ENCODE peak calls at places on chromosomes 11 and 22, in four cellular contexts. C, T, D and X are unnamed samples.
A peak's percentile ranks its signal among the peaks of the same experiment; 100 is the strongest.

GRCh38 chr11:20161923-20162322 is 1.6 kb upstream of the DBX1 start:
- DNase-seq in C (no peak), T (no peak), D (no peak), X (no peak)

GRCh38 chr11:71240865-71241691 is 11.3 kb downstream of the SHANK2 start:
- DNase-seq in C (peak; percentile 56), T (peak; percentile 57), D (no peak), X (peak; percentile 59)

GRCh38 chr22:20431520-20432237 is 5.9 kb downstream of the SCARF2 start:
- DNase-seq in C (no peak), T (no peak), D (no peak), X (no peak)

GRCh38 chr11:108580645-108581044 is 12.9 kb downstream of the EXPH5 start:
- DNase-seq in C (no peak), T (no peak), D (no peak), X (no peak)

GRCh38 chr11:88310246-88310645 is 27.3 kb downstream of the CTSC start:
- DNase-seq in C (peak; percentile 65), T (no peak), D (no peak), X (no peak)

GRCh38 chr22:36439481-36440271 is 41.8 kb downstream of the TXN2 start:
- DNase-seq in C (peak; percentile 98), T (no peak), D (peak; percentile 61), X (peak; percentile 86)

GRCh38 chr11:63829823-63830489 is 9.0 kb upstream of the MARK2 start:
- DNase-seq in C (peak; percentile 34), T (no peak), D (no peak), X (no peak)

GRCh38 chr22:28799834-28800307 is 498 bp downstream of the XBP1 start:
- DNase-seq in C (peak; percentile 55), T (peak; percentile 72), D (peak; percentile 83), X (peak; percentile 1)

GRCh38 chr11:6693342-6694228 is 10.4 kb upstream of the MRPL17 start:
- DNase-seq in C (peak; percentile 91), T (no peak), D (no peak), X (peak; percentile 42)

GRCh38 chr11:36153581-36153980 is 135.6 kb downstream of the COMMD9 start:
- DNase-seq in C (no peak), T (no peak), D (no peak), X (no peak)

GRCh38 chr11:36157151-36157519 is 132.1 kb downstream of the COMMD9 start:
- DNase-seq in C (no peak), T (no peak), D (no peak), X (no peak)

GRCh38 chr11:36156486-36157150 is 132.6 kb downstream of the COMMD9 start:
- DNase-seq in C (peak; percentile 47), T (no peak), D (no peak), X (no peak)

GRCh38 chr11:36155301-36155700 is 133.9 kb downstream of the COMMD9 start:
- DNase-seq in C (no peak), T (no peak), D (no peak), X (no peak)

DNA sequence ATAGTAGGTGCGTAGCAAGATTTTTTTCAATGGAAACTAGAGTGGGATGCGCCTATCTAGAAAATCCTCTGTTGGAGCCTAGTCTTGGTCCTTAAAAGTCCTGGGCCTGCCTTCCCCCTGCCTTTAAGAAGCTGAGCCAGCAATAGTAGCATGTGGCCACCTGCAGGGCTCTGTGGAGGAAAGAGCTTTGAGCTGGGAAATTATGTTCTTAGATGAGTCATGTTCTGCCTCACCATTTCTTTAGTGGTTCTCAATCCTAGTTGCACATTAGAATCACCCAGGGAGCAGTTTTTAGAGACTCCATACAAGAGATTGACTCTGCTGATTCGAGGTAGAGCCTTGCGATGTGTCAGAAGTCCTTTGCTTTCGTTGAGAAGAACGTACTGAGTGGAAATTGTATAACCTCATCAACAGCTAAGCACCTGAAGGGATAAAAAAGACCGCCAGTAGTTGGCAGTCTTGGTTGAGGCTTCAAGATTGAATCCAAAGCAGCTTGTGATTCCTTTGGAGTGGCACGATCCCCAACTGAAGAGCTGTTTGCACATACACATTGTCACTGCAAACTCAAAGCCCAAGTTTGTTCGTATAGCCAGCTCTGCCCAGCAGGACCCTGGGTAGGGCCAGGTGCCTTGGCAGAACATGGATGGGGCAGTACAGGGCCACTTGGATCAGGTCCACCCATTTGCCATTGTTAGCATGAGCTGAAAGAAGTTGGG is 133.3 kb downstream of the COMMD9 start:
- DNase-seq in C (no peak), T (no peak), D (no peak), X (no peak)
- TF ChIP-seq CTCF in C (no peak), T (no peak), D (no peak), X (no peak)

GRCh38 chr11:117000039-117000740 is 98.0 kb downstream of the SIK3 start:
- DNase-seq in C (no peak), T (no peak), D (no peak), X (no peak)

GRCh38 chr11:117000741-117001096 is 97.5 kb downstream of the SIK3 start:
- DNase-seq in C (peak; percentile 27), T (no peak), D (no peak), X (no peak)

GRCh38 chr11:117005758-117006157 is 92.5 kb downstream of the SIK3 start:
- DNase-seq in C (no peak), T (no peak), D (no peak), X (no peak)

DNA sequence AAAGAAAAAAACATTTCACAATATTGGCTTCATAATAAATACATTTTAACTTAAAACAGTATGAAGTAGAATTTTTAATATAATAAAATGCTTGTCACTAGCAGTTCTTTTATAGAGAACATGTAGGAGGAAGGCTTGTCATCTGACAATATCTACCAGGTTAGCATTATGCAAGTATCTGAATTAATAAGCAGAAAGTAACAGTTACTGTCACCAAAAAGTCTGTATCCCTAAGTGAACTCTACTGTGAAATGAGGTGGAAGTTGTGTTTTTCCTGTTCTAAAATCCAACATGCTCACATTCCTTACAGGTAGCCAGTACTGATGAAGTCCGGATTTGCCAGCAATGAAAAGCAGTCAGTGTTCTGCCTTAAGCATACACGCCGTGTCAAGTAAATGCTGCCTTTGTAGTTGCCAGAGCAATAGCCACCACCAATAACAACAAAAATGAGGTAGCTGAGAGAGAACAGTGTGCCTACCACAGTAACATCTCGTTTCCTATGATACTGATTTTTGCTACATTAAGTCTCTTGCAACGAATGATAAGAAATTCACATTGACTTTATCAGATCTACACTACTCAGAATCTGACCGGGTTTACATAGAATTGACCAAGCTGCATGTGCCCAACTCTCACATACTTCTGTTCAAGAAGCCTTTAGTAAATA is 95.5 kb downstream of the SIK3 start:
- DNase-seq in C (no peak), T (no peak), D (no peak), X (no peak)
- TF ChIP-seq CTCF in C (no peak), T (no peak), D (no peak), X (no peak)

GRCh38 chr11:2901854-2902783 is 16.5 kb upstream of the CDKN1C start:
- DNase-seq in C (peak; percentile 87), T (peak; percentile 97), D (peak; percentile 98), X (peak; percentile 58)

GRCh38 chr11:2904153-2905052 is 18.8 kb upstream of the CDKN1C start:
- DNase-seq in C (no peak), T (peak; percentile 72), D (peak; percentile 96), X (no peak)

GRCh38 chr11:2903672-2904011 is 18.1 kb upstream of the CDKN1C start:
- DNase-seq in C (no peak), T (no peak), D (peak; percentile 82), X (no peak)

GRCh38 chr11:2901196-2901796 is 15.7 kb upstream of the CDKN1C start:
- DNase-seq in C (no peak), T (no peak), D (no peak), X (no peak)

DNA sequence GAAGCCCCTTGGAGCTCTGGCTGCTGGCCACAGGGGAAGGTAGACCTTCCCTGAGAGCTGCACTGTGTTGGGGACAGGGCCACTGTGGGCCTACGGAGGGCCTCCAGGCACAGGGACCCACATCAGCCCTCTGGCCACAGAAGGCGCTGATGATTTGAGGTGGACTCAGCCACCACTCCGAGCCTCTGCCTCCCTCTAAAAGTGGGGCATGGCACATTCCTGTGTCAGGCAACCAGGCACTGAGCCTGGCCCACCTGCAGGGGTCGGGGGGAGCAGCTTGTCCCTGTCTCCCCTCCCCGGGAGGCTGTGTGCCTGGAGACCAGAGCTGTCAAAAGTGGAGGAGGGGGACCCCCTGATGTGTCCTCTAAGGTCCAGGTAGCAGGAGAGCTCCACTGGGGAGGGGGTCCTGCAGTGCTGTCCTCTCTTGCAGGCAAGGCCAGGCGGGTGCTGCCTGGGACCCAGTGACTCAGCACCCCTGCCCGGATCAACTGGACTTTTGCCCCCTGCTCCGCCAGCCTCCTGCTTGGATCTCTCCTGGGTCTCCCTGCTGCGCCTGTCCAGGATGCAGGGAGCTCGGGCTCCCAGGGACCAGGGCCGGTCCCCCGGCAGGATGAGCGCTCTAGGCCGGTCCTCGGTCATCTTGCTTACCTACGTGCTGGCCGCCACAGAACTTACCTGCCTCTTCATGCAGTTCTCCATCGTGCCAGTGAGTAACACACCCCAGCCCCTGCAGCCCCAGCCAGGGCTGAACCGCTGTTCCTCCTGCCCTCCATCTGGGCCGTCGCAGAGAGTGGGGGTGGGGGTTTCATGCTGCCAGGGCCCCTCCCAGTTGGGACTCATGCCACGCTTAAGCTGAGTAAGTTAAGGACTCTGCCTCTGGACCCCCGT is 17.5 kb upstream of the CDKN1C start:
- DNase-seq in C (no peak), T (peak; percentile 66), D (peak; percentile 81), X (no peak)
- TF ChIP-seq CTCF in C (no peak), T (no peak), D (no peak), X (peak; percentile 0)

GRCh38 chr11:116513894-116514293 is 258.9 kb downstream of the BUD13 start:
- DNase-seq in C (peak; percentile 18), T (no peak), D (peak; percentile 69), X (no peak)
- TF ChIP-seq CTCF in C (peak; percentile 12), T (no peak), D (no peak), X (peak; percentile 42)

DNA sequence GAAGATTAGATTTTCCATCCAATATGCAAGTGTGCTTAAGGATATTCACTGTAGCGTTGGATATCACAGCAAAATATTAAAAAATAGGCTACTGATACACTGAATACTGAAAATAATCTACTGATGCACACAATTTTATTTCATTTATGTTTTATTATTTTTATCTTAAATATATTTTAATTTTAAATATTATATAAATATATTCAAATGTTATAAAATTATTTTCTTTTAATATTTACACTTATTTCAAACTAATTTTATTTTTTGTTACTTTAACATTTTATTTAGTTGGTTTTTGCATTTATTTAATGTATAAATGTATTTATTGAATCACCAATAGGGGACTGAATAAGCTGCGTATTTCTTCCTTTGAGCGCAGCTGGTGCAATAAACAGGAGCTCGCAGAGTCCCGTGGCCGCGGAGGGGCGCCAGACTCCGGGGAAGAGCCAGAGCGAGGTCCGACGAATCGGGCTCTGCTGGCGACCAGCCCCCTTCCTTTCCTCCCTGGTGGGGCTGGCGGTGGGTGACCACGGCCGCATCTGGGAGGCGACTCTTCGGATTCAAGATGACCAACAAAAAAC is 12.2 kb downstream of the MMP3 start:
- DNase-seq in C (peak; percentile 53), T (no peak), D (peak; percentile 69), X (no peak)
- TF ChIP-seq CTCF in C (peak; percentile 59), T (no peak), D (no peak), X (peak; percentile 83)

GRCh38 chr22:23750744-23751440 is at the start of gene ZNF70:
- DNase-seq in C (peak; percentile 77), T (peak; percentile 95), D (peak; percentile 95), X (no peak)
- TF ChIP-seq CTCF in C (peak; percentile 12), T (peak; percentile 26), D (no peak), X (peak; percentile 30)